ENCODE peak calls at places on chromosomes 2 and 18, in four cellular contexts. One of them, this sample, is unnamed.

GRCh38 chr18:25168011-25168410 is 184.0 kb downstream of the ZNF521 start:
- DNase-seq in adrenal gland: no peak
- DNase-seq in hepatocyte: no peak
- DNase-seq in IMR-90: no peak
- DNase-seq in this sample: no peak

GRCh38 chr2:221282386-221282785 is 289.7 kb downstream of the EPHA4 start:
- DNase-seq in IMR-90: no peak
- DNase-seq in adrenal gland: no peak
- DNase-seq in hepatocyte: no peak
- DNase-seq in this sample: no peak

GRCh38 chr18:68438983-68439382 is 275.9 kb downstream of the TMX3 start:
- DNase-seq in adrenal gland: no peak
- DNase-seq in hepatocyte: no peak
- DNase-seq in IMR-90: peak; percentile 81
- DNase-seq in this sample: no peak

GRCh38 chr2:133605031-133605773 is 36.9 kb upstream of the NCKAP5 start:
- DNase-seq in IMR-90: peak; percentile 72
- DNase-seq in hepatocyte: no peak
- DNase-seq in adrenal gland: no peak
- DNase-seq in this sample: no peak

GRCh38 chr2:72036595-72036994 is 111.1 kb downstream of the CYP26B1 start:
- DNase-seq in adrenal gland: no peak
- DNase-seq in IMR-90: no peak
- DNase-seq in hepatocyte: no peak
- DNase-seq in this sample: no peak

GRCh38 chr2:105582952-105583660 is 161.6 kb upstream of the NCK2 start:
- DNase-seq in adrenal gland: no peak
- DNase-seq in IMR-90: no peak
- DNase-seq in hepatocyte: peak; percentile 76
- DNase-seq in this sample: no peak

GRCh38 chr2:3785220-3785889 is 82.0 kb downstream of the DCDC2C start:
- DNase-seq in IMR-90: peak; percentile 74
- DNase-seq in hepatocyte: no peak
- DNase-seq in adrenal gland: no peak
- DNase-seq in this sample: no peak

GRCh38 chr2:133837441-133838090 is 269.3 kb upstream of the NCKAP5 start:
- DNase-seq in IMR-90: peak; percentile 91
- DNase-seq in adrenal gland: no peak
- DNase-seq in hepatocyte: no peak
- DNase-seq in this sample: no peak

GRCh38 chr2:45382744-45383143 is 228.3 kb downstream of the SRBD1 start:
- DNase-seq in adrenal gland: no peak
- DNase-seq in IMR-90: peak; percentile 65
- DNase-seq in hepatocyte: no peak
- DNase-seq in this sample: no peak

GRCh38 chr2:65227471-65228248 is at the start of gene ACTR2:
- DNase-seq in adrenal gland: peak; percentile 97
- DNase-seq in hepatocyte: peak; percentile 97
- DNase-seq in IMR-90: peak; percentile 96
- DNase-seq in this sample: peak; percentile 97
- H3K4me1 ChIP-seq in adrenal gland: peaks cover 9% of the 10 kb centered on the region
- H3K4me1 ChIP-seq in hepatocyte: peaks cover 14% of the 10 kb centered on the region
- H3K4me1 ChIP-seq in IMR-90: peaks cover 6% of the 10 kb centered on the region
- H3K4me1 ChIP-seq in this sample: peaks cover 20% of the 10 kb centered on the region

GRCh38 chr2:236554629-236555282 is 14.9 kb upstream of the ACKR3 start:
- DNase-seq in adrenal gland: no peak
- DNase-seq in hepatocyte: no peak
- DNase-seq in IMR-90: no peak
- DNase-seq in this sample: no peak
- H3K4me1 ChIP-seq in adrenal gland: no peaks in the 10 kb centered on the region
- H3K4me1 ChIP-seq in hepatocyte: peaks cover 6% of the 10 kb centered on the region
- H3K4me1 ChIP-seq in IMR-90: no peaks in the 10 kb centered on the region
- H3K4me1 ChIP-seq in this sample: no peaks in the 10 kb centered on the region

GRCh38 chr18:58978916-58979315 is 114.2 kb downstream of the ZNF532 start:
- DNase-seq in hepatocyte: no peak
- DNase-seq in IMR-90: no peak
- DNase-seq in adrenal gland: no peak
- DNase-seq in this sample: no peak

GRCh38 chr18:58979615-58980014 is 114.9 kb downstream of the ZNF532 start:
- DNase-seq in IMR-90: no peak
- DNase-seq in hepatocyte: no peak
- DNase-seq in adrenal gland: no peak
- DNase-seq in this sample: no peak

GRCh38 chr18:58975296-58975695 is 110.6 kb downstream of the ZNF532 start:
- DNase-seq in IMR-90: no peak
- DNase-seq in adrenal gland: no peak
- DNase-seq in hepatocyte: no peak
- DNase-seq in this sample: no peak

GRCh38 chr18:58977801-58978200 is 113.1 kb downstream of the ZNF532 start:
- DNase-seq in IMR-90: no peak
- DNase-seq in adrenal gland: no peak
- DNase-seq in hepatocyte: no peak
- DNase-seq in this sample: no peak

DNA sequence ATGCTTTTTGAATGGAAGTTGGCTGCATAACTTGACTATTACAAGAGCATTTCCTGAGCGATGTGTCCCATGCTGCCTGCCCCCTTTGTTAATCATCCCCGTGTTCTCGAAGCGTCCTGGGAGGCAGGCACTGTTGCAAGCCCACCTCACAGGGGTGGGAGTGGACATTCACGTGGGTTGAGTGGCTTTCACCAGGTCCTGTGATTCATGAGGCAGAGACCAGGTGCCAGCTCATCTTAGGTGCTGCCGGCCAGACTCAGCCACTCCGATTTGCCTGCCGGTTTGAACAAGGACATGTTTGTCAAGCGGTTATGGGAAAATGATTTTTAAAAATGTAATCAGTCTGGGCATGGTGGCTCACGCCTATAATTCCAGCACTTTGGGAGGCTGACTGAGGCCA is 112.5 kb downstream of the ZNF532 start:
- DNase-seq in hepatocyte: no peak
- DNase-seq in adrenal gland: no peak
- DNase-seq in IMR-90: no peak
- DNase-seq in this sample: no peak
- H3K4me1 ChIP-seq in hepatocyte: peaks cover 8% of the 10 kb centered on the region
- H3K4me1 ChIP-seq in adrenal gland: no peaks in the 10 kb centered on the region
- H3K4me1 ChIP-seq in IMR-90: peaks cover 8% of the 10 kb centered on the region
- H3K4me1 ChIP-seq in this sample: peaks cover 5% of the 10 kb centered on the region

DNA sequence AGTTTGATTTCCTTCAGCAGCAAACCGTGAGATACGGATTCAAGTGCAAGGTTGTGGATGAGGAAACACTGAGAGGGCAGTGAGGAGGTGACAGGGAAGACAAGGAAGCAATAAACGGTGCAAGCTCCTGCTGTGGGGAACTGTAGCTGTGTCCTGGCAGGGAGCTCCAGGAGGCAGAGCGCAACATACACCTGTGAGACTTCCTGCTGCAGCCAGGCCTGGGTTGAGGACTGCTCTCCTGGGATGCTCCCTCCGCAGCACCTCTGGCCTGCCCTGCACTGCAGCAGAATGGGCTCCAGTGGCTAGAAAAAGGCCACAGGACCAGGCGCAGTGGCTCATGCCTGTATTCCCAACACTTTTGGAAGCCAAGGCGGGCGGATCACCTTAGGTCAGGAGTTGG is 85.5 kb downstream of the MRO start:
- DNase-seq in adrenal gland: no peak
- DNase-seq in IMR-90: no peak
- DNase-seq in hepatocyte: no peak
- DNase-seq in this sample: no peak
- H3K4me1 ChIP-seq in adrenal gland: no peaks in the 10 kb centered on the region
- H3K4me1 ChIP-seq in IMR-90: no peaks in the 10 kb centered on the region
- H3K4me1 ChIP-seq in hepatocyte: peaks cover 3% of the 10 kb centered on the region
- H3K4me1 ChIP-seq in this sample: no peaks in the 10 kb centered on the region